ENCODE peak calls at places on chromosomes 4 and X, in six cellular contexts. P, H, G, U, E and F are unnamed samples.

GRCh38 chr4:53716011-53716410 is 124.7 kb upstream of the LNX1 start:
- DNase-seq in P (peak; percentile 39), H (no peak), G (no peak), U (no peak), E (no peak), F (no peak)

GRCh38 chr4:60992037-60992436 is 208.1 kb upstream of the ADGRL3 start:
- DNase-seq in P (no peak), H (no peak), G (no peak), U (no peak), E (no peak), F (no peak)

GRCh38 chrX:130626521-130626920 is 224.7 kb downstream of the RBMX2 start:
- DNase-seq in P (no peak), H (no peak), G (no peak), U (no peak), E (no peak), F (no peak)

GRCh38 chrX:10124506-10125247 is 32.1 kb upstream of the CLCN4 start:
- DNase-seq in P (no peak), H (no peak), G (no peak), U (no peak), E (no peak), F (no peak)

GRCh38 chrX:149682956-149683947 is 28.6 kb upstream of the MAGEA11 start:
- DNase-seq in P (no peak), H (no peak), G (no peak), U (no peak), E (no peak), F (no peak)

GRCh38 chrX:115413246-115413878 is 123.8 kb downstream of the LUZP4 start:
- DNase-seq in P (no peak), H (no peak), G (no peak), U (no peak), E (no peak), F (no peak)

GRCh38 chr4:37365888-37366287 is 121.3 kb downstream of the NWD2 start:
- DNase-seq in P (no peak), H (no peak), G (peak; percentile 11), U (no peak), E (no peak), F (no peak)

GRCh38 chr4:102466298-102466697 is 34.9 kb upstream of the NFKB1 start:
- DNase-seq in P (no peak), H (no peak), G (no peak), U (no peak), E (no peak), F (no peak)

GRCh38 chr4:153724606-153725005 is 35.2 kb downstream of the RNF175 start:
- DNase-seq in P (no peak), H (no peak), G (no peak), U (no peak), E (no peak), F (no peak)

DNA sequence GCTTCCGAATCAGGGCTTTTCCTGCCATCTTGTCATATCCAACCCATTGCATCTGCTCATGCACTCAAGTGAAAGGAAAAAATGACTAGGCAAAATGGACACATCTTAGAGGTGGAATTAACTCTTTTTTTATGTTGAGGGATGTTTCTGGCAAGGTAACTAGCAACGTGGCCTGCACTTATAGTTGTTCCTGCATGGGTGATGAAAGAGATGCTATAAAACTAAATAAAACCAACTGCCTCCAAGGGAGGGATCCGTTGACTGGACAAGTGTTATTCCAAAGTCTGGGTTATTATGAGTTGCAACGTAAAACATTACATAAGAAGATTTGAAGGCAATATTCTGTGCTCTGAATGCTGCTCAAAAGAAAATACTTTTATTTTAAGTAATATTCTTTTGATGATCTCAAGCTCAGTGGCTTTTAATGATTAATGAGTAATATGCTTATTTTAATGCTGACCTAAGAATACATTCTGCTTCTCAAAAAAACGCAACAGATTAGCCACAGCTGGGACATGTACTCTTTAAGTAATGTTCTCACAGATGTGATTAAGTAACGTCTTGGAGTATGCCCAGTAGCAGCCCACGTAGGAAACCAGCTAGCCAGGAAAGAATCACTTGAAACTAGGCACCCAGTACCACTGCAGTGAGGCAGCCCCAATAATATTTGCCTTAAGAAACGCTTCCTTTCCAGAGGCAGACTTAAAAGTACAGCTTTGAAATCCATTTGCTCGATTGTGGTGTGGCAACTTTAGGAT is 27.4 kb downstream of the KLF3 start:
- DNase-seq in P (no peak), H (no peak), G (no peak), U (no peak), E (no peak), F (no peak)
- TF ChIP-seq POLR2AphosphoS5 in P (peak; percentile 54), H (peak; percentile 7), G (no peak), U (no peak), E (peak; percentile 88), F (no peak)

GRCh38 chr4:85773372-85773771 is 298.4 kb downstream of the ARHGAP24 start:
- DNase-seq in P (no peak), H (no peak), G (no peak), U (no peak), E (no peak), F (no peak)
- TF ChIP-seq POLR2A in P (no peak), H (no peak), G (no peak), U (no peak), E (no peak), F (no peak)

GRCh38 chrX:24100713-24101112 is 46.0 kb downstream of the EIF2S3 start:
- DNase-seq in P (no peak), H (no peak), G (no peak), U (no peak), E (no peak), F (no peak)
- TF ChIP-seq POLR2AphosphoS5 in P (no peak), H (no peak), G (no peak), U (no peak), E (no peak), F (no peak)

GRCh38 chrX:85001344-85001743 is 2.3 kb upstream of the APOOL start:
- DNase-seq in P (no peak), H (no peak), G (no peak), U (no peak), E (no peak), F (no peak)

GRCh38 chrX:85004255-85004654 is 578 bp downstream of the APOOL start:
- DNase-seq in P (no peak), H (no peak), G (no peak), U (no peak), E (no peak), F (no peak)

DNA sequence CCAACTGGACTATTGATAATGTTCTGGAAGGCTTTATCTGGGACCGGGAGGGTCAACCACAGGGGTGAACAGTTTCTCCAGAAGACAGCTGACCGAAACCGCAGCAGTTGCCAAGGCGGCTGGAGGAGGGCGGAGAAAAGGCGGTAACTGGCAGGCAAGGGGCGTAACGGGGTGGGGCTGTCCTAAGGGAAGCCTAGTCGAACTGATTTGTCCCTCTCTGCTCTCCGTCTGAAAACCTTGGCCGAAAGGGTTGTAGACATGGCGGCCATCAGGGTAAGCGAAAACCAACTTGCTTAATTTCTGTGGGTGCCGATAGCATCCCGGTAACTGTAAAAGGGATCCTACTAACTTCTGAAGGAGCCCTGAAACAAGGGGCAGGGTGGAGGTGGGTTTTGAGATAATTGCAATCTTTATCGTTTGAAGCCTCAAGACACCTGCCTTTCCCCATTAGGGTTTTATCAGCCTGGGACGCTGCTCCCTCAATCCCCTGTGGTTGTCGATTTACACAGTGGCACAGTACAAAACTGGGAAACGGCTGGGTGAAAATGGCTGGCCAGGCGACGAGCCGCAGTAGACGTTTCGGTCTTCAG is at the start of gene APOOL:
- DNase-seq in P (peak; percentile 93), H (peak; percentile 9), G (peak; percentile 76), U (peak; percentile 83), E (peak; percentile 87), F (peak; percentile 25)
- TF ChIP-seq POLR2A in P (no peak), H (peak; percentile 70), G (peak; percentile 78), U (no peak), E (no peak), F (peak; percentile 60)

DNA sequence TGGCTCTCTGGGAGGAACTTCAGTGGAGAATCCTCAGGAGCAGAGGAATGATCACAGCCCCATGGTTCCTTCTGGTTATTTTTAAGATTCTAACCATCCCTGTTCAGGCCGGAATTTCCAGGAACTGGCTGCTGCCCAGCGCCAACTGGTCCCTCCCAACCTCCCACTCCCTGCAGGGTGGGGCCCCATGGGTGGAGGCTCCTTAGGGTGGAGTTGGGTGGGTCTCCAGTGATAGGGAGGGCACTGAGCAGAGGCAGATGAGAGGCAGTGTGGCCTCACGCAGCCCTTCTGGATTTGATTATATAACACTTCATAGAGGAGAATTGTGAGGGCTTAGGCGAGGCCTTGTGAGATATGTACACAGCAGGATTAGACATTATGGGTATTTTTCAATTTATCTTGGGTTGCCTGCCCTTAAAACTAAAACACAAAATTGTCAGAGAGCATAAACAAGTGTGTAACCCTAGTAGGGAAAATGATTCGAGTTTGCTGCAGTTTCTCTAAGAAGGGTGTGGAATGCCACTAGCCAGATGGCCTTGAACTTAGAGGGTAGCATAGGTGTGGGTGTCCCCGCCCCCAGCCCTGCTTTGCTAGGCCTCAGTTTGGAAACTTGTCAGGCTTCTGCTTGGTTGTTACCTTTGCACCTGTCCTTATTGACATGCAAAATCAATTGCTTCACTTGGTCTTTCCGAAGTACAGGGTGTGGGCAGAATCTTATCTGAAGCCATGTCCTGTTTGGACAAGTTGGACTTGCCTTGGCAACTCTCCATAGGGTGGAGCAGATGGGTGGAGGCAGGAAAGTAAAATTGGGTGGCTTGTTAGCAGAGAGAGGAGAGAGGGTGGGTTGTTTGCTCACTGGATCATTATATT is 9.3 kb downstream of the KLF3 start:
- DNase-seq in P (no peak), H (no peak), G (peak; percentile 84), U (no peak), E (peak; percentile 67), F (no peak)
- TF ChIP-seq POLR2AphosphoS5 in P (no peak), H (no peak), G (no peak), U (no peak), E (no peak), F (no peak)

GRCh38 chrX:40107291-40108083 is 9.7 kb upstream of the BCOR start:
- DNase-seq in P (no peak), H (no peak), G (no peak), U (no peak), E (peak; percentile 71), F (no peak)

GRCh38 chrX:40106677-40107290 is 9.0 kb upstream of the BCOR start:
- DNase-seq in P (no peak), H (no peak), G (no peak), U (no peak), E (no peak), F (no peak)

GRCh38 chrX:40108959-40109287 is 11.2 kb upstream of the BCOR start:
- DNase-seq in P (no peak), H (no peak), G (peak; percentile 69), U (peak; percentile 70), E (peak; percentile 82), F (peak; percentile 46)

GRCh38 chrX:40109288-40110008 is 11.7 kb upstream of the BCOR start:
- DNase-seq in P (no peak), H (no peak), G (peak; percentile 57), U (no peak), E (peak; percentile 75), F (no peak)

GRCh38 chrX:40108084-40108958 is 10.6 kb upstream of the BCOR start:
- DNase-seq in P (no peak), H (no peak), G (no peak), U (no peak), E (peak; percentile 68), F (no peak)
- TF ChIP-seq POLR2A in P (no peak), H (no peak), G (peak; percentile 57), U (no peak), E (no peak), F (no peak)

GRCh38 chr4:2484169-2484568 is 15.3 kb downstream of the RNF4 start:
- DNase-seq in P (no peak), H (no peak), G (no peak), U (no peak), E (no peak), F (no peak)
- TF ChIP-seq POLR2AphosphoS5 in P (no peak), H (no peak), G (no peak), U (no peak), E (no peak), F (no peak)